ENCODE peak calls at places on chromosome 1, in eight cellular contexts. H is left ventricle myocardium inferior, O is heart right ventricle, T is NCI-H1417, S is pons, K is GM19239, W is cardiac muscle cell, G is kidney epithelial cell. I is an unnamed sample.

GRCh38 chr1:193730017-193730416 is 543.6 kb upstream of the B3GALT2 start:
- DNase-seq in H (no peak), O (no peak), T (no peak), S (no peak), K (no peak), W (no peak), G (no peak), I (peak)

GRCh38 chr1:173433927-173434326 is 43.2 kb upstream of the PRDX6 start:
- DNase-seq in H (no peak), O (no peak), T (no peak), S (no peak), K (no peak), W (no peak), G (no peak), I (no peak)

GRCh38 chr1:149936076-149936991 is at the start of gene MTMR11:
- DNase-seq in H (no peak), O (no peak), T (peak), S (no peak), K (no peak), W (no peak), G (no peak), I (peak)

GRCh38 chr1:64183380-64183984 is 19.9 kb upstream of the UBE2U start:
- DNase-seq in H (no peak), O (no peak), T (no peak), S (no peak), K (no peak), W (no peak), G (no peak), I (no peak)

GRCh38 chr1:160672789-160673695 is 26.2 kb upstream of the SLAMF1 start:
- DNase-seq in H (no peak), O (no peak), T (no peak), S (no peak), K (no peak), W (no peak), G (no peak), I (no peak)

GRCh38 chr1:244862354-244862698 is 2.0 kb downstream of the HNRNPU start:
- DNase-seq in H (no peak), O (no peak), T (no peak), S (peak), K (no peak), W (no peak), G (no peak), I (no peak)

GRCh38 chr1:33119532-33120217 is 38.7 kb downstream of the AZIN2 start:
- DNase-seq in H (no peak), O (no peak), T (no peak), S (no peak), K (no peak), W (no peak), G (no peak), I (no peak)

GRCh38 chr1:211630236-211631081 is 45.0 kb downstream of the NEK2 start:
- DNase-seq in H (peak), O (peak), T (no peak), S (no peak), K (no peak), W (peak), G (no peak), I (no peak)

GRCh38 chr1:153291514-153291913 is 21.2 kb downstream of the PGLYRP3 start:
- DNase-seq in H (no peak), O (no peak), T (no peak), S (no peak), K (no peak), W (no peak), G (no peak), I (no peak)

GRCh38 chr1:65147424-65148177 is 402 bp upstream of the AK4 start:
- DNase-seq in H (peak), O (peak), T (no peak), S (no peak), K (peak), W (peak), G (no peak), I (peak)

GRCh38 chr1:194698908-194699318 is 1512.5 kb upstream of the B3GALT2 start:
- DNase-seq in H (no peak), O (no peak), T (no peak), S (no peak), K (no peak), W (peak), G (no peak), I (no peak)

GRCh38 chr1:154931940-154932487 is 4.5 kb downstream of the PMVK start:
- DNase-seq in H (no peak), O (no peak), T (no peak), S (no peak), K (no peak), W (peak), G (no peak), I (peak)

GRCh38 chr1:228308085-228308601 is 98.5 kb downstream of the TRIM11 start:
- DNase-seq in H (no peak), O (no peak), T (no peak), S (no peak), K (no peak), W (no peak), G (no peak), I (no peak)

GRCh38 chr1:171142451-171143121 is 42.5 kb upstream of the FMO2 start:
- DNase-seq in H (no peak), O (peak), T (peak), S (peak), K (no peak), W (no peak), G (no peak), I (peak)

GRCh38 chr1:30111431-30111830 is 612.0 kb downstream of the MATN1 start:
- DNase-seq in H (peak), O (peak), T (peak), S (peak), K (no peak), W (peak), G (peak), I (peak)

GRCh38 chr1:64041366-64042131 is 161.9 kb upstream of the UBE2U start:
- DNase-seq in H (no peak), O (no peak), T (no peak), S (no peak), K (no peak), W (no peak), G (no peak), I (no peak)

GRCh38 chr1:119091618-119092017 is 48.8 kb downstream of the WARS2 start:
- DNase-seq in H (no peak), O (no peak), T (no peak), S (no peak), K (no peak), W (peak), G (no peak), I (no peak)

GRCh38 chr1:7278827-7279752 is 492.0 kb upstream of the VAMP3 start:
- DNase-seq in H (no peak), O (no peak), T (peak), S (no peak), K (no peak), W (no peak), G (no peak), I (no peak)

GRCh38 chr1:93958351-93959101 is 49.3 kb upstream of the GCLM start:
- DNase-seq in H (no peak), O (no peak), T (no peak), S (no peak), K (no peak), W (no peak), G (no peak), I (no peak)

GRCh38 chr1:204130178-204130577 is 21.7 kb downstream of the ETNK2 start:
- DNase-seq in H (no peak), O (no peak), T (no peak), S (no peak), K (no peak), W (no peak), G (no peak), I (peak)

GRCh38 chr1:15938628-15939161 is 37.2 kb downstream of the ZBTB17 start:
- DNase-seq in H (no peak), O (no peak), T (no peak), S (no peak), K (no peak), W (no peak), G (no peak), I (no peak)

GRCh38 chr1:198648584-198648983 is 9.7 kb downstream of the PTPRC start:
- DNase-seq in H (no peak), O (no peak), T (no peak), S (no peak), K (no peak), W (no peak), G (no peak), I (no peak)

GRCh38 chr1:227942021-227942715 is 5.6 kb downstream of the WNT9A start:
- DNase-seq in H (no peak), O (peak), T (no peak), S (no peak), K (no peak), W (peak), G (no peak), I (no peak)

GRCh38 chr1:162889989-162890388 is 29.0 kb upstream of the CCDC190 start:
- DNase-seq in H (no peak), O (no peak), T (no peak), S (no peak), K (no peak), W (peak), G (no peak), I (no peak)

GRCh38 chr1:199688133-199688676 is 339.3 kb upstream of the NR5A2 start:
- DNase-seq in H (no peak), O (no peak), T (no peak), S (no peak), K (no peak), W (no peak), G (no peak), I (no peak)